ENCODE peak calls at places on chromosomes 5 and 9, in eight cellular contexts. One of them, this sample, is unnamed.

GRCh38 chr5:164350236-164350635 is 844.8 kb downstream of the MAT2B start:
- DNase-seq in IMR-90: no peak
- DNase-seq in GM12878: no peak
- DNase-seq in BJ: no peak
- DNase-seq in fibroblast of lung: no peak
- DNase-seq in endothelial cell: no peak
- DNase-seq in breast epithelium: no peak
- DNase-seq in HFFc6: no peak
- DNase-seq in this sample: no peak

GRCh38 chr5:167020418-167020817 is 1271.0 kb upstream of the WWC1 start:
- DNase-seq in IMR-90: no peak
- DNase-seq in GM12878: no peak
- DNase-seq in BJ: no peak
- DNase-seq in fibroblast of lung: no peak
- DNase-seq in endothelial cell: no peak
- DNase-seq in breast epithelium: no peak
- DNase-seq in HFFc6: no peak
- DNase-seq in this sample: no peak

GRCh38 chr5:133392448-133392847 is 219.9 kb downstream of the FSTL4 start:
- DNase-seq in IMR-90: no peak
- DNase-seq in GM12878: no peak
- DNase-seq in BJ: no peak
- DNase-seq in fibroblast of lung: no peak
- DNase-seq in endothelial cell: no peak
- DNase-seq in breast epithelium: no peak
- DNase-seq in HFFc6: no peak
- DNase-seq in this sample: no peak

GRCh38 chr9:127065592-127065991 is 56.8 kb downstream of the ANGPTL2 start:
- DNase-seq in IMR-90: peak
- DNase-seq in GM12878: no peak
- DNase-seq in BJ: peak
- DNase-seq in fibroblast of lung: peak
- DNase-seq in endothelial cell: no peak
- DNase-seq in breast epithelium: no peak
- DNase-seq in HFFc6: no peak
- DNase-seq in this sample: no peak

GRCh38 chr5:78009937-78010527 is 233.9 kb upstream of the TBCA start:
- DNase-seq in IMR-90: peak
- DNase-seq in GM12878: no peak
- DNase-seq in BJ: peak
- DNase-seq in fibroblast of lung: peak
- DNase-seq in endothelial cell: no peak
- DNase-seq in breast epithelium: no peak
- DNase-seq in HFFc6: peak
- DNase-seq in this sample: no peak

GRCh38 chr9:34139477-34140146 is 13.1 kb upstream of the DCAF12 start:
- DNase-seq in IMR-90: peak
- DNase-seq in GM12878: no peak
- DNase-seq in BJ: peak
- DNase-seq in fibroblast of lung: peak
- DNase-seq in endothelial cell: no peak
- DNase-seq in breast epithelium: no peak
- DNase-seq in HFFc6: peak
- DNase-seq in this sample: no peak

GRCh38 chr9:91944711-91945110 is 5.3 kb downstream of the ROR2 start:
- DNase-seq in IMR-90: no peak
- DNase-seq in GM12878: no peak
- DNase-seq in BJ: no peak
- DNase-seq in fibroblast of lung: no peak
- DNase-seq in endothelial cell: no peak
- DNase-seq in breast epithelium: no peak
- DNase-seq in HFFc6: no peak
- DNase-seq in this sample: no peak

GRCh38 chr5:32017638-32018429 is 156.3 kb downstream of the GOLPH3 start:
- DNase-seq in IMR-90: no peak
- DNase-seq in GM12878: no peak
- DNase-seq in BJ: no peak
- DNase-seq in fibroblast of lung: peak
- DNase-seq in endothelial cell: no peak
- DNase-seq in breast epithelium: no peak
- DNase-seq in HFFc6: no peak
- DNase-seq in this sample: no peak

GRCh38 chr5:78649816-78650561 is 1.4 kb upstream of the LHFPL2 start:
- DNase-seq in IMR-90: peak
- DNase-seq in GM12878: no peak
- DNase-seq in BJ: no peak
- DNase-seq in fibroblast of lung: peak
- DNase-seq in endothelial cell: no peak
- DNase-seq in breast epithelium: no peak
- DNase-seq in HFFc6: peak
- DNase-seq in this sample: no peak

GRCh38 chr5:137488516-137488915 is 10.6 kb downstream of the SPOCK1 start:
- DNase-seq in IMR-90: no peak
- DNase-seq in GM12878: no peak
- DNase-seq in BJ: no peak
- DNase-seq in fibroblast of lung: no peak
- DNase-seq in endothelial cell: no peak
- DNase-seq in breast epithelium: no peak
- DNase-seq in HFFc6: no peak
- DNase-seq in this sample: no peak

GRCh38 chr5:8710426-8710930 is 835.4 kb downstream of the SEMA5A start:
- DNase-seq in IMR-90: no peak
- DNase-seq in GM12878: no peak
- DNase-seq in BJ: no peak
- DNase-seq in fibroblast of lung: peak
- DNase-seq in endothelial cell: no peak
- DNase-seq in breast epithelium: no peak
- DNase-seq in HFFc6: no peak
- DNase-seq in this sample: no peak

GRCh38 chr5:44740655-44741054 is 68.1 kb upstream of the MRPS30 start:
- DNase-seq in IMR-90: no peak
- DNase-seq in GM12878: no peak
- DNase-seq in BJ: no peak
- DNase-seq in fibroblast of lung: no peak
- DNase-seq in endothelial cell: no peak
- DNase-seq in breast epithelium: no peak
- DNase-seq in HFFc6: no peak
- DNase-seq in this sample: no peak

GRCh38 chr5:102216559-102217157 is 79.4 kb downstream of the SLCO4C1 start:
- DNase-seq in IMR-90: no peak
- DNase-seq in GM12878: no peak
- DNase-seq in BJ: no peak
- DNase-seq in fibroblast of lung: no peak
- DNase-seq in endothelial cell: no peak
- DNase-seq in breast epithelium: no peak
- DNase-seq in HFFc6: no peak
- DNase-seq in this sample: no peak

GRCh38 chr9:109158656-109159055 is 8.4 kb downstream of the FRRS1L start:
- DNase-seq in IMR-90: no peak
- DNase-seq in GM12878: no peak
- DNase-seq in BJ: no peak
- DNase-seq in fibroblast of lung: no peak
- DNase-seq in endothelial cell: no peak
- DNase-seq in breast epithelium: no peak
- DNase-seq in HFFc6: no peak
- DNase-seq in this sample: no peak

GRCh38 chr5:128815201-128815600 is 150.1 kb upstream of the SLC27A6 start:
- DNase-seq in IMR-90: no peak
- DNase-seq in GM12878: no peak
- DNase-seq in BJ: no peak
- DNase-seq in fibroblast of lung: no peak
- DNase-seq in endothelial cell: no peak
- DNase-seq in breast epithelium: no peak
- DNase-seq in HFFc6: no peak
- DNase-seq in this sample: no peak

GRCh38 chr5:145825751-145826180 is 9.4 kb downstream of the PRELID2 start:
- DNase-seq in IMR-90: peak
- DNase-seq in GM12878: no peak
- DNase-seq in BJ: no peak
- DNase-seq in fibroblast of lung: peak
- DNase-seq in endothelial cell: peak
- DNase-seq in breast epithelium: no peak
- DNase-seq in HFFc6: peak
- DNase-seq in this sample: no peak

GRCh38 chr5:5326126-5326758 is 96.2 kb upstream of the ICE1 start:
- DNase-seq in IMR-90: no peak
- DNase-seq in GM12878: no peak
- DNase-seq in BJ: no peak
- DNase-seq in fibroblast of lung: no peak
- DNase-seq in endothelial cell: no peak
- DNase-seq in breast epithelium: no peak
- DNase-seq in HFFc6: no peak
- DNase-seq in this sample: no peak

GRCh38 chr5:141914797-141915196 is 8.9 kb upstream of the DELE1 start:
- DNase-seq in IMR-90: no peak
- DNase-seq in GM12878: no peak
- DNase-seq in BJ: no peak
- DNase-seq in fibroblast of lung: no peak
- DNase-seq in endothelial cell: no peak
- DNase-seq in breast epithelium: no peak
- DNase-seq in HFFc6: no peak
- DNase-seq in this sample: no peak

GRCh38 chr5:141916522-141916921 is 7.1 kb upstream of the DELE1 start:
- DNase-seq in IMR-90: no peak
- DNase-seq in GM12878: no peak
- DNase-seq in BJ: no peak
- DNase-seq in fibroblast of lung: no peak
- DNase-seq in endothelial cell: no peak
- DNase-seq in breast epithelium: no peak
- DNase-seq in HFFc6: no peak
- DNase-seq in this sample: no peak

GRCh38 chr5:141915881-141916336 is 7.8 kb upstream of the DELE1 start:
- DNase-seq in IMR-90: no peak
- DNase-seq in GM12878: no peak
- DNase-seq in BJ: no peak
- DNase-seq in fibroblast of lung: no peak
- DNase-seq in endothelial cell: no peak
- DNase-seq in breast epithelium: no peak
- DNase-seq in HFFc6: no peak
- DNase-seq in this sample: no peak

GRCh38 chr5:141913560-141913959 is 10.1 kb upstream of the DELE1 start:
- DNase-seq in IMR-90: no peak
- DNase-seq in GM12878: no peak
- DNase-seq in BJ: no peak
- DNase-seq in fibroblast of lung: no peak
- DNase-seq in endothelial cell: no peak
- DNase-seq in breast epithelium: no peak
- DNase-seq in HFFc6: no peak
- DNase-seq in this sample: no peak

GRCh38 chr5:141914154-141914743 is 9.4 kb upstream of the DELE1 start:
- DNase-seq in IMR-90: no peak
- DNase-seq in GM12878: no peak
- DNase-seq in BJ: no peak
- DNase-seq in fibroblast of lung: no peak
- DNase-seq in endothelial cell: peak
- DNase-seq in breast epithelium: no peak
- DNase-seq in HFFc6: no peak
- DNase-seq in this sample: peak
- TF ChIP-seq CTCF in IMR-90: peak
- TF ChIP-seq CTCF in GM12878: peak
- TF ChIP-seq CTCF in BJ: peak
- TF ChIP-seq CTCF in fibroblast of lung: peak
- TF ChIP-seq CTCF in endothelial cell: no peak
- TF ChIP-seq CTCF in breast epithelium: no peak
- TF ChIP-seq CTCF in HFFc6: peak
- TF ChIP-seq CTCF in this sample: no peak

DNA sequence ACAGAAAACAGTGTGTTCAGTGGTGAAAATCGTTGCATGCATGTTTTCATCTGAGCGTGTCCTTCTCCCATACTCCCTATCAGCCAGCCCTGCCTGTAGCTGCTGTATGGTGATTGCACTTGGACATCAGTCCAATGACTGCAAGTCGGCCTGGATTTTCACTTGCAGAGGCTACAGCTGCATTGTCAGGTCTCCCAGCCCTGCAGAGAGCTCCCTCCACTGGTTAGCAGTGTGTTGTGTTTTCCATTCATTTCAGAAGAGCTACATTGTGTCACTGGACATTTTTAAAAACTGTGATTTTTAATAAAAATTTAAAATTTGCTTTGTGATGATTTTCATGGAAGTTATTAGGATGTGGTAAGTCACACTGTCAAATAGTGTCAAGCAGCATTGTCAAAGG is 96.6 kb downstream of the SYK start:
- DNase-seq in IMR-90: peak
- DNase-seq in GM12878: no peak
- DNase-seq in BJ: no peak
- DNase-seq in fibroblast of lung: peak
- DNase-seq in endothelial cell: no peak
- DNase-seq in breast epithelium: no peak
- DNase-seq in HFFc6: peak
- DNase-seq in this sample: no peak
- TF ChIP-seq CTCF in IMR-90: peak
- TF ChIP-seq CTCF in GM12878: no peak
- TF ChIP-seq CTCF in BJ: peak
- TF ChIP-seq CTCF in fibroblast of lung: no peak
- TF ChIP-seq CTCF in endothelial cell: no peak
- TF ChIP-seq CTCF in breast epithelium: no peak
- TF ChIP-seq CTCF in HFFc6: peak
- TF ChIP-seq CTCF in this sample: no peak

DNA sequence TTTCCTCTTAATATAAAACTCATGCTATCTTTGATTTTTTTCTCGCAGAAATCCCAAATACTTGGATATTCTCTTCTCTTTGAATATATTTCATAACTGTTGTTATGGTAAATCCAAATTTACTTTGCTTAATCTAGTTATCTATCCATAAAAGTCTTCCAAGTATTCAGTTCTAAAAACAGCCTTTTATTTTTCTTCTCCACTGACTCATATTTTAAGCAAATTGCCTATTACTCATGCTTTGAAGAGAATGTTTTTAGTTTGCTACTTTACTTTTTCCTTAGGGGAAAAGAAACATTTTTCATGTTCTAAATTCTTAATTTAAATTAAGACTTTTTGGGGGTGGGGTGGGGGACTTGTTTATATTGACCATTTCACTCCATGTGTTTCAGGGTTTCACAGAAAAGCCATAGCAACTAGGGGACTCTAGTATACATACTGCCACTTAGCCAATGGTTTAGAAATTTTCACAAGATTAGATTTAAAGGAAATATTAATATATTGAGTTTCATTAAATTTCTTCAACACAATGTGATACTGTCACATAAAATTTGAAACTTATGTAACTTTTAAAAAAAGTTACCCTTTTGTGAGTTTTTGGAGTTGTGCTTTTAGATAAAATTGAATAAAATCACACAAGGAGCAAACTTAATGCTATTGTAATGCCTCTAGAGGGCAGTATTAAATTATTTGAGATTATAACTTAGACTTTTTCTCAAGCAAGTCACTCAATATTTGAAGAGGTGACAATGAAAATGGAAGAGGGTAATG is 545.8 kb upstream of the ARRDC3 start:
- DNase-seq in IMR-90: peak
- DNase-seq in GM12878: no peak
- DNase-seq in BJ: no peak
- DNase-seq in fibroblast of lung: peak
- DNase-seq in endothelial cell: no peak
- DNase-seq in breast epithelium: no peak
- DNase-seq in HFFc6: peak
- DNase-seq in this sample: no peak
- TF ChIP-seq CTCF in IMR-90: peak
- TF ChIP-seq CTCF in GM12878: peak
- TF ChIP-seq CTCF in BJ: peak
- TF ChIP-seq CTCF in fibroblast of lung: no peak
- TF ChIP-seq CTCF in endothelial cell: peak
- TF ChIP-seq CTCF in breast epithelium: no peak
- TF ChIP-seq CTCF in HFFc6: peak
- TF ChIP-seq CTCF in this sample: peak

GRCh38 chr9:15423328-15423985 is 781 bp downstream of the SNAPC3 start:
- DNase-seq in IMR-90: peak
- DNase-seq in GM12878: no peak
- DNase-seq in BJ: no peak
- DNase-seq in fibroblast of lung: peak
- DNase-seq in endothelial cell: no peak
- DNase-seq in breast epithelium: no peak
- DNase-seq in HFFc6: peak
- DNase-seq in this sample: no peak
- TF ChIP-seq CTCF in IMR-90: peak
- TF ChIP-seq CTCF in GM12878: peak
- TF ChIP-seq CTCF in BJ: peak
- TF ChIP-seq CTCF in fibroblast of lung: peak
- TF ChIP-seq CTCF in endothelial cell: no peak
- TF ChIP-seq CTCF in breast epithelium: no peak
- TF ChIP-seq CTCF in HFFc6: peak
- TF ChIP-seq CTCF in this sample: no peak